ENCODE peak calls at places on chromosomes 2 and 18, in six cellular contexts. N, G, O, S, R and M are unnamed samples. For H3K27me3, the result is how much of the 10 kb centered on the place peaks cover.

GRCh38 chr2:168457177-168457905 is 1.3 kb downstream of the CERS6 start:
- DNase-seq in R (peak), S (no peak), N (no peak), O (no peak), G (no peak), M (no peak)

GRCh38 chr2:223896751-223897320 is 48.3 kb downstream of the WDFY1 start:
- DNase-seq in O (no peak), G (peak), R (no peak), N (no peak), S (no peak), M (no peak)

GRCh38 chr2:32882911-32883810 is 63.6 kb upstream of the LTBP1 start:
- DNase-seq in O (no peak), S (no peak), R (no peak), N (no peak), G (peak), M (no peak)

GRCh38 chr2:193989645-193990044 is 1667.4 kb upstream of the SLC39A10 start:
- DNase-seq in N (no peak), S (no peak), O (no peak), R (no peak), G (no peak), M (no peak)

GRCh38 chr2:180742809-180743208 is 237.6 kb upstream of the UBE2E3 start:
- DNase-seq in N (no peak), G (peak), S (no peak), O (no peak), R (no peak), M (no peak)

GRCh38 chr18:3261393-3262233 is at the start of gene MYL12B:
- DNase-seq in R (peak), O (peak), N (peak), G (peak), S (peak), M (peak)

GRCh38 chr2:193900292-193900691 is 1705.6 kb upstream of the TMEFF2 start:
- DNase-seq in O (no peak), R (no peak), S (no peak), G (no peak), N (no peak), M (no peak)

GRCh38 chr2:71609441-71609840 is 156.1 kb downstream of the DYSF start:
- DNase-seq in S (peak), O (peak), G (no peak), N (no peak), R (no peak), M (peak)

GRCh38 chr18:9413586-9413985 is 61.7 kb upstream of the RALBP1 start:
- DNase-seq in G (peak), S (no peak), R (no peak), O (no peak), N (no peak), M (no peak)

GRCh38 chr2:171046056-171046560 is 114.6 kb downstream of the TLK1 start:
- DNase-seq in O (no peak), N (no peak), R (no peak), S (no peak), G (peak), M (no peak)

GRCh38 chr2:170212625-170213280 is 34.8 kb downstream of the MYO3B start:
- DNase-seq in G (no peak), N (no peak), O (no peak), R (no peak), S (no peak), M (no peak)

GRCh38 chr2:131154071-131154531 is 49.0 kb downstream of the PLEKHB2 start:
- DNase-seq in S (peak), G (peak), R (peak), N (no peak), O (peak), M (peak)
- TF ChIP-seq CTCF in S (peak), G (peak), R (peak), N (peak), O (peak), M (peak)

DNA sequence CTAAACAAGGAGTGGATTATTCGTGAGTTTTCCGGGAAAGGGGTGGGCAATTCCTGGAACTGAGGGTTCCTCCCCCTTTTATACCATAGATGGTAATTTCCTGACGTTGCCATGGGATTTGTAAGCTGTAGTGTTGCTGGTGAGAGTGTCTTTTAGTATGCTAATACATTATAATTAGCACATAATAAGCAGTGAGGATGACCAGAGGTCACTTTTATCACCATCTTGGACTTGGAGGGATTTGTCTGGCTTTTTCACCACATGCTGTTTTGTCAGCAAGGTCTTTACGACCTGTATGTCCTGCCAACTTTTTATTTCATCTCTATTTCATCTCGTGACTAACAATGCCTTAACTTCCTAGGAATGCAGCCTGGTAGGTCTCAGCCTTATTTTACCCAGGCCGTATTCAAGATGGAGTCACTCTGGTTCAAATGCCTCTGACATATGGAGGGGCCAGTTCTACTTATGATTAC is 124.8 kb upstream of the B3GNT2 start:
- DNase-seq in S (no peak), O (no peak), G (no peak), R (peak), N (no peak), M (no peak)
- H3K27me3 ChIP-seq in S (under half), O (under half), G (under half), R (under half), N (under half), M (under half)

DNA sequence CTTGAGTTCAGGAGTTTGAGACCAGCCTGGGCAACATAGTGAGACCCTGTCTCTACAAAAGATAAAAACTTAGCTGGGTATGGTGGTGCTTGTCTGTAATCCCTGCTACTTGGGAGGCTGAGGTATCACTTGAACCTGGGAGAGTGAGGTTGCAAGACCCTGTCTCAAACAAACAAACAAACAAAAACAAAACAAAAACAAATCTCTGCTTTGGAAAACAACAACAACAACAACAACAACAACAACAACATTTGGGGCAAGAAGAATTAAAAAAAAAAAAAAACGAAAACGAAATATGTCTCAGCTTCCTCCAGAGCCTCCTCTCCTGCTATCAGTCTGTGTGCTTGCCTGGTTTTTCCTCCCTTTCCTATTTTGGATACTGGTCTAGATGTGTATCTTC is 16.9 kb downstream of the SLC4A1AP start:
- DNase-seq in N (no peak), O (no peak), R (no peak), G (no peak), S (no peak), M (no peak)
- H3K27ac ChIP-seq in N (no peak), O (no peak), R (no peak), G (no peak), S (no peak), M (no peak)

DNA sequence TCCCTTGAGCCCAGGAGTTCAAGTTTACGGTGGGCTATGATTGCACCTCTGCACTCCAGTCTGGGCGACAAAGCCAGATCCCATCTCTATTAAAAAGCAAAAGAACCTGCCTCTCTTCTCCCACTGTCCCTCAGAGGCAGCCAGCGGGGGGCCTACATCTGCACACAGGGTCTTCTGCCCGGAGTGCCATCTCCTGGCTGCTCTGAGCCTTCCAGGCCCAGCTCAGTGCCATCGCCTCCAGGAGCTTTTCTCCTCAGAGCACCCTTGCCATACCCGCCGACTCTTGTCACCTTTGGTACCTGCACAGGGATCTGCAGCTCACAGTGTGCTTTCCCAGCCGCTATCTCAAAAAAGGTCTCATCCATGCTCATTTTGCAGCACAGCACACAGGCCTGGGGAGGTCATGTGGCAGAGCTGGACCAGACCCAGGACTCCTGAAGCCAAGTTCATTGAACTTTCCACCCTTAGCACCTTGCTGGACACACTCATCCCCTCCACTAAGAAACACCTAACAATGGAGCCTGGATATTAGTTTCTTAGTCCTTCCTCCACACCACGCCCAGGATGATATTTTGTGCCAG is 186.3 kb downstream of the HAUS1 start:
- DNase-seq in G (no peak), N (no peak), S (no peak), R (no peak), O (no peak), M (no peak)
- TF ChIP-seq CTCF in G (no peak), N (no peak), S (no peak), R (no peak), O (no peak), M (no peak)

GRCh38 chr2:105644174-105644980 is 100.3 kb upstream of the NCK2 start:
- DNase-seq in O (no peak), R (no peak), G (no peak), N (no peak), S (no peak), M (no peak)

GRCh38 chr2:105645971-105646370 is 98.7 kb upstream of the NCK2 start:
- DNase-seq in S (no peak), G (no peak), R (no peak), O (no peak), N (no peak), M (no peak)

GRCh38 chr2:105647731-105648130 is 97.0 kb upstream of the NCK2 start:
- DNase-seq in S (peak), N (no peak), G (no peak), R (no peak), O (no peak), M (no peak)

GRCh38 chr2:105645031-105645940 is 99.4 kb upstream of the NCK2 start:
- DNase-seq in R (no peak), O (no peak), S (no peak), N (no peak), G (no peak), M (no peak)

GRCh38 chr2:105646423-105647076 is 98.2 kb upstream of the NCK2 start:
- DNase-seq in R (no peak), N (no peak), S (no peak), O (no peak), G (no peak), M (no peak)
- H3K27me3 ChIP-seq in R (under half), N (under half), S (under half), O (under half), G (under half), M (under half)

DNA sequence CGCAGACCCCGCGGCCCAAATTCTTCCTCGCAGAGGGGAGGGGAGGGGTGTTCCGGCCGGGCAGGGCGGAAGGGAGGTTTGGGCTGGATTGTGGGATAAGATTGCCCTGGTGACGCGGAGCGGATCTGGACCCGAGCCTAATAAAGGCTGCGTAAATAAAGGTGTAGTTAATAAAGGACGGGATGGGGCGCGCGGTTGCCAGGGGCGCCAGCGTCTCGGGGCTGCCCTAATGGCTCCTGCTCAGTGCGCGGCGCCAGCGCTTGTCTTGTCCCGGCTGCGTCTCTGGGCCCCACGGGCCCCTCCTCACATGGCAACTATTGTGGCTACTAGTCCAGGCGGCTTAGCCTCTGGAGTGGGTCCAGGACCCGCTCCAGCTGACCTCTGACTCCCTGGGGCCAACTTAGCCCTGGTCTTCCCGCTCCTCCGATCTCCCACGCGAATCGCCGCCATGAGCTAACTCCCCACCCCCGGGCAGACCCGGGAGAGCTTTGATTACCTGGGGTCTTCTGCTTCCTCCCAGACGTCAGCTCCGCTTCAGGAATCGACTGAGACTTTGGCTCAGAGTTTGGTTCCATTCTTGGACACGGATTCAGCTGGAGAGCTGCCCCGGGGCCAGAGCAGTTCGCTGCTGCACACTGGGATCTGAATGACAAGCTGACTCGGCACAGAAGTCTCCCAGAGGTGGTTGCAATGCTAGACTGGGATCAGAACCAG is 36.5 kb downstream of the SLC25A52 start:
- DNase-seq in S (peak), G (no peak), N (peak), O (no peak), R (no peak), M (no peak)
- H3K27ac ChIP-seq in S (peak), G (no peak), N (peak), O (peak), R (no peak), M (no peak)

DNA sequence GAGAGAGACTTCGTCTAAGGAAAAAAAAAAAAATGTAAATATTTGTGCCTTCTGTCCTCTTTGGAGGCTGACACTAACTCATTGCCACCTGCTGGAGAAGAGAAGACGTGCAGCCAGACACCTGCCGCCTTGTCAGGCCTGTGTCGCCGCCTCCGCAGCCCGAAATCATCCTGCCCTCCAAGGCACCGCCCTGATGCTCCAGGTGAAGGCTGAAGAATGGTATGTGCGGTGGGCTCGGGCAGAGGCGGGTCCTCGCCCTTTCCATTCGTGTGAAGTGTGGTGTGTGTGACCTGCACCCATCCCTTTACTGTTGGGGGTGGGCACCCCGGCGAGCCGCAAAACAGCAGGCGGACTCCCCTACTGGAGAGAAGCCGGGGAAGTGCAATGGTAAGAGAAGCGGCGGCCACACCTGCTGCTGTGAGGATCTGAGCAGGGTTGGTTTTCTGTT is 60.4 kb downstream of the FAM161A start:
- DNase-seq in S (peak), R (peak), N (peak), G (peak), O (peak), M (peak)
- TF ChIP-seq CTCF in S (peak), R (peak), N (peak), G (peak), O (peak), M (peak)

GRCh38 chr18:79610461-79611039 is 69.1 kb upstream of the CTDP1 start:
- DNase-seq in G (no peak), R (peak), O (peak), S (peak), N (no peak), M (no peak)
- H3K27me3 ChIP-seq in G (under half), R (under half), O (under half), S (under half), N (half or more), M (under half)

GRCh38 chr2:54585136-54585535 is 129.0 kb downstream of the SPTBN1 start:
- DNase-seq in G (no peak), N (no peak), O (no peak), S (no peak), R (peak), M (no peak)
- H3K27ac ChIP-seq in G (no peak), N (peak), O (no peak), S (no peak), R (no peak), M (no peak)

DNA sequence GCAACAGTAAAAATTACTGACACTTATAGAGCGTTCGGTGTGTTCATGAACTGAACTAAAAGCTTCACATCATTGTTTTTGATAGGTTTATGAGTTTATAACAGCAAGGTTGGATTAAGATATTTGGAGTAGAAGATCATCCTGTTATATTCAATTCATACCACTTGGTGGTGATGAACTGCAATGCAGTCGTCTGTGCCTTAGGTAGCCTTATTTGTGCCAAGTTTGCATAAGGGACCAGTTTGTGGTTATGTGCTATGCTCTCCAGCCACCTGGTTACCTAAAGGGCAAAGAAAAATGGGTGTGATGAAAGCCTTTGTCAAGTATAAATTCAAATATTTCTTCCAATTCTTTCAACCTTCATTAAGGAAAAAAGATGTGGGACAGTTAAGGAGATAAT is 150.9 kb upstream of the KCNH7 start:
- DNase-seq in R (no peak), N (no peak), O (no peak), G (no peak), S (no peak), M (no peak)
- TF ChIP-seq CTCF in R (no peak), N (no peak), O (no peak), G (no peak), S (no peak), M (no peak)